ENCODE peak calls at places on chromosomes 1 and 21, in six cellular contexts. J, I, H, E, D and L are unnamed samples.

GRCh38 chr1:115069186-115069585 is 20.1 kb downstream of the TSPAN2 start:
- DNase-seq in J (no peak), I (no peak), H (no peak), E (no peak), D (no peak), L (no peak)

GRCh38 chr1:31815752-31816484 is at the start of gene SPOCD1:
- DNase-seq in J (peak; percentile 28), I (peak; percentile 90), H (peak; percentile 89), E (peak; percentile 69), D (peak; percentile 60), L (peak; percentile 76)

GRCh38 chr1:202205523-202206190 is 12.1 kb downstream of the LGR6 start:
- DNase-seq in J (no peak), I (no peak), H (no peak), E (no peak), D (no peak), L (no peak)

GRCh38 chr1:61269648-61270047 is 187.3 kb downstream of the NFIA start:
- DNase-seq in J (no peak), I (no peak), H (no peak), E (no peak), D (no peak), L (no peak)

GRCh38 chr1:55531644-55532043 is 316.5 kb upstream of the USP24 start:
- DNase-seq in J (no peak), I (no peak), H (no peak), E (no peak), D (no peak), L (no peak)

GRCh38 chr1:9871021-9871420 is 39.0 kb downstream of the CTNNBIP1 start:
- DNase-seq in J (no peak), I (no peak), H (no peak), E (no peak), D (no peak), L (no peak)

GRCh38 chr1:246786606-246787238 is 62.5 kb downstream of the SCCPDH start:
- DNase-seq in J (no peak), I (no peak), H (no peak), E (no peak), D (peak; percentile 93), L (no peak)

GRCh38 chr1:240258910-240259309 is 167.2 kb downstream of the FMN2 start:
- DNase-seq in J (no peak), I (no peak), H (no peak), E (no peak), D (no peak), L (no peak)

GRCh38 chr1:159675046-159675445 is 39.3 kb downstream of the CRP start:
- DNase-seq in J (no peak), I (no peak), H (no peak), E (no peak), D (no peak), L (no peak)

GRCh38 chr1:111988743-111989453 is 570 bp downstream of the KCND3 start:
- DNase-seq in J (no peak), I (no peak), H (no peak), E (no peak), D (no peak), L (no peak)

GRCh38 chr1:202968895-202969295 is 1.8 kb upstream of the CYB5R1 start:
- DNase-seq in J (no peak), I (peak; percentile 60), H (peak; percentile 27), E (no peak), D (peak; percentile 29), L (no peak)

GRCh38 chr1:109714661-109715372 is 2.8 kb downstream of the GSTM5 start:
- DNase-seq in J (no peak), I (no peak), H (no peak), E (no peak), D (no peak), L (no peak)

GRCh38 chr1:205907794-205908193 is 35.5 kb downstream of the SLC26A9 start:
- DNase-seq in J (no peak), I (no peak), H (no peak), E (no peak), D (no peak), L (no peak)

GRCh38 chr1:218592688-218593087 is 247.6 kb downstream of the TGFB2 start:
- DNase-seq in J (no peak), I (no peak), H (no peak), E (no peak), D (no peak), L (no peak)

GRCh38 chr1:110875216-110875731 is 2.3 kb downstream of the CD53 start:
- DNase-seq in J (no peak), I (no peak), H (peak; percentile 61), E (peak; percentile 55), D (no peak), L (peak; percentile 33)

GRCh38 chr1:184705271-184705670 is 49.4 kb downstream of the EDEM3 start:
- DNase-seq in J (peak; percentile 92), I (no peak), H (no peak), E (no peak), D (no peak), L (no peak)

GRCh38 chr1:75338974-75339483 is 204.8 kb downstream of the LHX8 start:
- DNase-seq in J (no peak), I (no peak), H (no peak), E (no peak), D (no peak), L (no peak)

GRCh38 chr1:46517010-46517600 is 27.5 kb downstream of the DMBX1 start:
- DNase-seq in J (peak; percentile 83), I (peak; percentile 88), H (no peak), E (no peak), D (peak; percentile 94), L (no peak)

GRCh38 chr1:205248793-205249601 is 21.3 kb downstream of the TMCC2 start:
- DNase-seq in J (no peak), I (peak; percentile 64), H (no peak), E (no peak), D (peak; percentile 70), L (no peak)

GRCh38 chr1:3992103-3992556 is 92.1 kb upstream of the C1orf174 start:
- DNase-seq in J (no peak), I (no peak), H (no peak), E (no peak), D (no peak), L (no peak)

GRCh38 chr1:21749109-21749508 is 33.8 kb downstream of the USP48 start:
- DNase-seq in J (no peak), I (no peak), H (no peak), E (no peak), D (peak; percentile 98), L (no peak)

GRCh38 chr1:21344750-21345443 is 54.6 kb upstream of the ECE1 start:
- DNase-seq in J (no peak), I (peak; percentile 45), H (no peak), E (no peak), D (no peak), L (no peak)

GRCh38 chr1:205858141-205858961 is 8.4 kb upstream of the PM20D1 start:
- DNase-seq in J (no peak), I (no peak), H (no peak), E (no peak), D (no peak), L (no peak)

GRCh38 chr1:155940993-155941844 is at the start of gene RXFP4:
- DNase-seq in J (no peak), I (peak; percentile 93), H (no peak), E (no peak), D (peak; percentile 41), L (no peak)

GRCh38 chr1:92858564-92859399 is 26.9 kb downstream of the RPL5 start:
- DNase-seq in J (peak; percentile 53), I (peak; percentile 46), H (peak; percentile 69), E (peak; percentile 62), D (peak; percentile 88), L (peak; percentile 15)

GRCh38 chr1:54401799-54402198 is 4.4 kb downstream of the SSBP3 start:
- DNase-seq in J (no peak), I (no peak), H (no peak), E (no peak), D (no peak), L (no peak)

GRCh38 chr1:93576346-93576745 is 105.3 kb downstream of the BCAR3 start:
- DNase-seq in J (no peak), I (no peak), H (no peak), E (no peak), D (peak; percentile 48), L (no peak)

GRCh38 chr1:230857077-230857476 is 11.2 kb downstream of the C1orf198 start:
- DNase-seq in J (no peak), I (no peak), H (no peak), E (no peak), D (no peak), L (no peak)

GRCh38 chr1:114510235-114511047 is 562 bp downstream of the TRIM33 start:
- DNase-seq in J (no peak), I (peak; percentile 45), H (peak; percentile 37), E (peak; percentile 36), D (peak; percentile 30), L (peak; percentile 57)

GRCh38 chr1:46394108-46394871 is at the start of gene FAAH:
- DNase-seq in J (peak; percentile 52), I (peak; percentile 69), H (peak; percentile 42), E (peak; percentile 26), D (peak; percentile 19), L (no peak)

GRCh38 chr21:46069166-46069565 is 28.7 kb upstream of the COL6A2 start:
- DNase-seq in J (no peak), I (no peak), H (no peak), E (no peak), D (no peak), L (no peak)

GRCh38 chr1:50700226-50701020 is 259.6 kb downstream of the FAF1 start:
- DNase-seq in J (no peak), I (no peak), H (no peak), E (no peak), D (peak; percentile 91), L (no peak)

GRCh38 chr21:32463889-32464300 is 51.4 kb downstream of the EVA1C start:
- DNase-seq in J (no peak), I (no peak), H (no peak), E (no peak), D (no peak), L (no peak)